ENCODE peak calls at places on chromosome 14, in nine cellular contexts. F is neural progenitor cell; C is stomach; L is keratinocyte; P is tibial artery; W is CD8-positive, alpha-beta T cell; Z is pancreas; E is SJSA1; H is H1. X is an unnamed sample. For H3K4me1, the result is how much of the 10 kb centered on the place peaks cover.

GRCh38 chr14:55129086-55129427 is at the start of gene LGALS3:
- DNase-seq in E (peak), C (peak), H (no peak), P (peak), Z (peak), F (peak), W (no peak), L (no peak), X (peak)

GRCh38 chr14:74531467-74531866 is 37.9 kb downstream of the ISCA2 start:
- DNase-seq in L (no peak), Z (no peak), F (peak), C (peak), E (peak), H (peak), P (no peak), W (no peak), X (peak)

GRCh38 chr14:64675246-64675645 is 29.0 kb upstream of the PLEKHG3 start:
- DNase-seq in L (no peak), F (no peak), Z (no peak), E (no peak), P (no peak), H (no peak), W (no peak), C (no peak), X (no peak)

GRCh38 chr14:105839425-105840265 is 313.3 kb downstream of the TMEM121 start:
- DNase-seq in H (no peak), E (no peak), P (peak), C (no peak), F (no peak), L (no peak), Z (no peak), W (no peak), X (no peak)

GRCh38 chr14:58871972-58872530 is 234.3 kb downstream of the DACT1 start:
- DNase-seq in P (no peak), C (no peak), F (no peak), H (no peak), W (no peak), L (no peak), Z (no peak), E (no peak), X (no peak)

GRCh38 chr14:73810478-73811163 is 41.0 kb upstream of the PTGR2 start:
- DNase-seq in L (no peak), F (no peak), C (no peak), W (no peak), Z (no peak), H (no peak), E (no peak), P (no peak), X (no peak)

GRCh38 chr14:85534914-85535313 is 5.0 kb downstream of the FLRT2 start:
- DNase-seq in L (no peak), Z (no peak), E (no peak), P (no peak), F (peak), W (no peak), C (no peak), H (no peak), X (no peak)

GRCh38 chr14:90717916-90718315 is 98.3 kb downstream of the TTC7B start:
- DNase-seq in L (no peak), P (no peak), F (no peak), C (no peak), E (no peak), W (no peak), H (peak), Z (no peak), X (no peak)

GRCh38 chr14:69432364-69432763 is 33.9 kb downstream of the SLC39A9 start:
- DNase-seq in F (no peak), L (no peak), W (no peak), Z (no peak), H (no peak), C (no peak), E (no peak), P (no peak), X (no peak)

GRCh38 chr14:52052991-52053390 is 15.9 kb downstream of the NID2 start:
- DNase-seq in P (no peak), C (no peak), H (no peak), F (no peak), W (no peak), L (no peak), E (no peak), Z (no peak), X (no peak)

GRCh38 chr14:100677925-100678765 is 48.5 kb upstream of the DLK1 start:
- DNase-seq in L (no peak), H (no peak), P (peak), F (peak), E (no peak), Z (no peak), C (peak), W (no peak), X (no peak)

GRCh38 chr14:54486685-54487084 is 2.1 kb downstream of the GMFB start:
- DNase-seq in F (no peak), H (no peak), L (no peak), E (no peak), P (no peak), C (no peak), Z (no peak), W (no peak), X (no peak)

GRCh38 chr14:52840916-52841315 is 49.5 kb upstream of the GNPNAT1 start:
- DNase-seq in E (peak), H (no peak), F (no peak), Z (no peak), C (no peak), W (no peak), L (no peak), P (peak), X (no peak)

GRCh38 chr14:93160353-93160801 is 24.3 kb downstream of the MOAP1 start:
- DNase-seq in C (no peak), E (no peak), Z (no peak), L (no peak), W (no peak), H (no peak), P (no peak), F (peak), X (no peak)

GRCh38 chr14:65304963-65305362 is 107.6 kb upstream of the FUT8 start:
- DNase-seq in P (no peak), L (no peak), H (no peak), E (no peak), W (no peak), C (no peak), Z (no peak), F (no peak), X (no peak)

GRCh38 chr14:32381869-32382268 is 52.8 kb downstream of the AKAP6 start:
- DNase-seq in L (no peak), F (no peak), C (no peak), Z (no peak), H (no peak), P (no peak), E (no peak), W (no peak), X (no peak)

GRCh38 chr14:39006721-39007410 is 96.2 kb downstream of the SEC23A start:
- DNase-seq in W (no peak), P (no peak), Z (no peak), E (no peak), F (no peak), C (no peak), H (no peak), L (no peak), X (no peak)

GRCh38 chr14:56002316-56002715 is 115.9 kb upstream of the PELI2 start:
- DNase-seq in H (no peak), F (no peak), Z (no peak), W (no peak), L (no peak), P (no peak), E (peak), C (no peak), X (no peak)

GRCh38 chr14:99270491-99271287 is 1.3 kb downstream of the BCL11B start:
- DNase-seq in Z (no peak), W (no peak), E (peak), P (no peak), F (peak), L (no peak), H (peak), C (no peak), X (no peak)

GRCh38 chr14:99271288-99271941 is 582 bp downstream of the BCL11B start:
- DNase-seq in C (no peak), E (peak), P (no peak), H (no peak), L (no peak), F (no peak), Z (no peak), W (no peak), X (no peak)

GRCh38 chr14:99272669-99273024 is 650 bp upstream of the BCL11B start:
- DNase-seq in H (no peak), L (no peak), E (no peak), W (no peak), C (no peak), P (no peak), Z (no peak), F (no peak), X (no peak)

GRCh38 chr14:99273025-99273723 is 1.2 kb upstream of the BCL11B start:
- DNase-seq in P (no peak), C (peak), W (no peak), H (peak), Z (no peak), L (no peak), E (no peak), F (peak), X (no peak)

DNA sequence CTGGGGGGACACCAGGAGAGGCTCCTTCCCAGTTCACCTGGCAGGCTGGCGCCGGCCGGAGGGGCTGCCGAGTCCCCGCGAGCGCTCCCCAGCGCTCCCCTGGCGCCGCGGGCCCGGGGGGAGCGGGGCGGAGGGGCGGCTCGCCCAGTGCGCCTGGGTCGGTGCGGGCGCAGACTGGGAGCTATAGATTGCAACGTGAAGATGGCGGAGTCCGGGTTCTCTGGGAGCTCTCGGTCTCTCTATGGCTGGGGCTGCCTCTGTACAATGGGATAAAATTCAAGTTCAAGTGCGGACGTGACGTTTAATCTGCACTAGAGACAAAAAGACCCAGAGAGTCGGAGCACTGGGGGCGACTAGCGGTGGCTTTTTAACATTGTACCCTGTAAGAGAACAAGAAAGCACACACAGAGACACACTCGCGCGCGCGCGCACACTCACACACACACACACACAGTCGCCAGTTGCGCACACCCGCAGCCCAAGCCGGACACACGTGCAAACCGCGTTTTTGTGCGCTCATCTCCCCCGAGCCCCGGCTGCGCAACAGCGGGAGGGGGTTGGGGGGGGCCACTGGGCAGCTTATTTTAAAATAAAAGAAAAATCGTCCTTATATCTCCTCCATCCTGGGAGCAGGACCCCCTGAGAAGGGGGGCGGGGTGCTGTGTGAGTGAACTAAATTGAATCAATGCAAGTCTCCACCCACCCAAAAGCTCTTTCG is at the start of gene BCL11B:
- DNase-seq in C (peak), E (peak), H (peak), L (peak), P (peak), Z (no peak), F (peak), W (peak), X (peak)
- H3K4me1 ChIP-seq in C (under half), E (under half), H (under half), L (under half), P (half or more), Z (under half), F (under half), W (under half), X (under half)

GRCh38 chr14:77110286-77110685 is 12.2 kb downstream of the CIPC start:
- DNase-seq in C (no peak), H (no peak), Z (no peak), L (no peak), F (no peak), P (no peak), E (no peak), W (no peak), X (no peak)
- H3K4me1 ChIP-seq in C (under half), H (under half), Z (under half), L (under half), F (under half), P (half or more), E (under half), W (under half), X (under half)

GRCh38 chr14:35409595-35409994 is 5.0 kb upstream of the NFKBIA start:
- DNase-seq in W (no peak), E (no peak), H (no peak), Z (no peak), F (no peak), L (no peak), P (no peak), C (no peak), X (no peak)

GRCh38 chr14:35414365-35414764 is 9.8 kb upstream of the NFKBIA start:
- DNase-seq in P (no peak), W (no peak), E (no peak), C (no peak), F (no peak), H (no peak), Z (no peak), L (no peak), X (no peak)

GRCh38 chr14:35408026-35408425 is 3.5 kb upstream of the NFKBIA start:
- DNase-seq in E (no peak), F (no peak), P (no peak), C (no peak), W (no peak), L (no peak), H (no peak), Z (no peak), X (no peak)

GRCh38 chr14:35412281-35413057 is 7.9 kb upstream of the NFKBIA start:
- DNase-seq in H (no peak), C (no peak), P (no peak), E (no peak), F (no peak), L (no peak), W (no peak), Z (no peak), X (peak)

DNA sequence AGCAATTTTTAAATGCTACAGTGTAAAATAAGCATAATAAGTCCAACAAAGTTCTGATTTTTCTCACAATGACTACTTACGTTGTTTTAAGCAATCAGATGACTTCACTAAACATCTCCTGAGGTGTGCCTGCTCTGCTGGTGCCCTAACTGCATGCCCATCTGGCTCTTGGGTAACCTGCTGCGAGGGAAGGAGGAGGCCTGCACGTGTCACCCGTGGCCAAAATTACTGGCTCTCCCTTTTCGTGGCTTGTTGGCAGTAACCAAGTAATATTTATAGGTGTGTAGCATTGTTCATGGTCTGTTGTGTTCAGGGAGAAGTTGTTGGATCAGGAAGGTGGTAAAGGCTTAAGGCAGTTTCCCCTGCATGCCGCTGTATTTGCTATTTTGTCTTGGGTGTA is 6.3 kb upstream of the NFKBIA start:
- DNase-seq in E (no peak), L (no peak), C (no peak), W (no peak), F (no peak), Z (no peak), P (no peak), H (no peak), X (no peak)
- H3K4me1 ChIP-seq in E (under half), L (under half), C (under half), W (under half), F (under half), Z (under half), P (under half), H (under half), X (under half)

GRCh38 chr14:103712633-103713247 is 2.5 kb downstream of the XRCC3 start:
- DNase-seq in W (no peak), P (no peak), Z (no peak), F (no peak), C (peak), H (no peak), E (no peak), L (no peak), X (no peak)

GRCh38 chr14:103715052-103716000 is at the start of the genes XRCC3 and ZFYVE21:
- DNase-seq in P (peak), H (peak), L (peak), Z (peak), C (peak), W (peak), E (peak), F (peak), X (peak)

GRCh38 chr14:103714063-103714724 is 1.1 kb downstream of the XRCC3 start:
- DNase-seq in H (no peak), Z (no peak), E (peak), F (no peak), W (no peak), L (no peak), C (no peak), P (no peak), X (no peak)

GRCh38 chr14:103711516-103712431 is 3.5 kb downstream of the XRCC3 start:
- DNase-seq in F (no peak), C (peak), P (peak), W (no peak), E (no peak), H (no peak), L (no peak), Z (no peak), X (peak)

DNA sequence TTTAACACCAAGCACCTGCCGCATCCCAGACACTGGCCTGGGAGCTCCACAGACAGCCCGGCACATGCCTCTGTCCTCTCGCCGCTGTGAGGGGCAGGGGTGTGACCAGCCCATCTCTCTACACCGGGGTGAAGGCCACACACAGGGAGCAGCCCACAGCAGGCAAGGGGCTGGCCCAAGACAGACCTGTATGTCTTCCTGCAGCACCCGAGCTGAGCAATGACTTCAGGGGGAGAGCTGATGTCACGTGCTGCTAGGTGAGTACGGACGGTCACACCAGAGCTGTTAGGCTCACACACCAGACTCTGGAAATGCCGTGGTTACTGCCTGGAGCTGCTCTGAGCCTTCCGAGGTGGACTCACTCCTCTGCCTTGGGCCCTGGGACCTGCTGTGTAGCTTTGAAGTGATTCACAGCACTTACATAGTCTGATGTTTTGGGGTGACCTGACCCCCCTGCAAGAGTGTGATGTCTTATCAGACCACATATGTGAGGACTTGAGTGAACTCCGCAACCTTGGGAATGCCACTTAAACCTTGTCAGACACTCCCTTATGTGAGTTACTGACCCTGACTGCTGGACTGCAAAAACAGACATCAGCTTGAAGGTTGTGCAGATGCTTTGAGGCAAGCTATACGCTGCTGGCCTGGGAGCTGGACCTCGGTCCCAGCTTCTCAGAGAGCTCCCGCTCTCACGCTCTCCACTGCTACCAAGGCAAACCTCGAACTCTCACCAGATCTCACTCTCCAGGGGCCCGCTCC is 1.8 kb downstream of the XRCC3 start:
- DNase-seq in P (no peak), E (no peak), L (no peak), W (no peak), F (no peak), H (no peak), C (no peak), Z (no peak), X (no peak)
- H3K4me1 ChIP-seq in P (half or more), E (under half), L (half or more), W (under half), F (under half), H (under half), C (under half), Z (under half), X (under half)

GRCh38 chr14:101820283-101820798 is 58.8 kb downstream of the PPP2R5C start:
- DNase-seq in F (no peak), W (no peak), Z (no peak), C (no peak), L (no peak), E (no peak), H (no peak), P (no peak), X (no peak)
- H3K4me1 ChIP-seq in F (under half), W (half or more), Z (under half), C (under half), L (under half), E (under half), H (under half), P (under half), X (under half)

DNA sequence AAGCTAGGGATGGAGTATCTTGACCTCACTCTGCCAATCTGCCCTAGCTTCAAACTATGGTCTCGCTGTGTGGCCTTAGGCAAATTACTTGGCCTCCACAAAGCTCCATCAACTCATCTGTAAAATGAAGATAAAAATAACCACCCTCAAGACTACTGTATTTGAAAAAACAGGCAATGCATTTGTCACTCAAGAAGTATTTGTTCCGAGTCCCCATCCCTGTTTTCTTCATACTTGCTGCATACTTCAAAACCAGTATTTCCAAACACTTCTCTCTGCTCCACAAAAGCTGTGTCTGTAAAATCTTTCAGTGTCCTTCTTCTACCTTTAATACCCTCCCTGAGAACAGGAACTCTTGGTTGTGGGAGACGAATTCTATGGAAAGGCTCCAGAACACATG is 47.9 kb downstream of the GTF2A1 start:
- DNase-seq in P (no peak), L (no peak), Z (no peak), C (no peak), E (no peak), F (no peak), H (no peak), W (no peak), X (no peak)
- H3K4me1 ChIP-seq in P (under half), L (under half), Z (under half), C (under half), E (under half), F (under half), H (under half), W (under half), X (under half)

X was measured in lung.